ENCODE peak calls at places on chromosomes 4 and X, in six cellular contexts. K is breast epithelium; E is GM23248; P is GM23338; U is CD8-positive, alpha-beta T cell; M is effector memory CD4-positive, alpha-beta T cell. B is an unnamed sample. For H3K4me1, the result is how much of the 10 kb centered on the place peaks cover.

GRCh38 chr4:115851918-115852766 is 738.7 kb upstream of the NDST4 start:
- DNase-seq in K (no peak), E (peak), P (peak), U (no peak), M (no peak), B (no peak)

GRCh38 chr4:100494166-100494565 is 23.7 kb downstream of the EMCN start:
- DNase-seq in K (no peak), E (peak), P (no peak), U (no peak), M (no peak), B (no peak)

GRCh38 chrX:98501441-98501840 is 1617.7 kb downstream of the RPA4 start:
- DNase-seq in K (no peak), E (no peak), P (no peak), U (no peak), M (no peak), B (no peak)

GRCh38 chr4:8202526-8203375 is 3.7 kb downstream of the SH3TC1 start:
- DNase-seq in K (no peak), E (no peak), P (no peak), U (no peak), M (no peak), B (no peak)

GRCh38 chrX:56728752-56729151 is 291 bp upstream of the NBDY start:
- DNase-seq in K (no peak), E (peak), P (peak), U (no peak), M (no peak), B (no peak)

GRCh38 chrX:54808109-54808604 is 612 bp downstream of the MAGED2 start:
- DNase-seq in K (peak), E (peak), P (peak), U (peak), M (no peak), B (peak)

GRCh38 chrX:7254144-7254543 is 106.2 kb upstream of the PUDP start:
- DNase-seq in K (no peak), E (no peak), P (no peak), U (no peak), M (no peak), B (no peak)

GRCh38 chrX:77899081-77899828 is at the start of gene COX7B:
- DNase-seq in K (peak), E (peak), P (peak), U (peak), M (peak), B (no peak)

GRCh38 chr4:40875507-40876150 is 125.9 kb downstream of the NSUN7 start:
- DNase-seq in K (no peak), E (no peak), P (no peak), U (no peak), M (no peak), B (no peak)

GRCh38 chr4:47716017-47716416 is 121.8 kb downstream of the CORIN start:
- DNase-seq in K (no peak), E (no peak), P (no peak), U (no peak), M (no peak), B (no peak)

GRCh38 chr4:47719576-47719975 is 118.3 kb downstream of the CORIN start:
- DNase-seq in K (no peak), E (no peak), P (no peak), U (no peak), M (no peak), B (no peak)

GRCh38 chr4:47714269-47714668 is 123.6 kb downstream of the CORIN start:
- DNase-seq in K (no peak), E (no peak), P (no peak), U (no peak), M (no peak), B (no peak)

GRCh38 chr4:47718691-47719090 is 119.2 kb downstream of the CORIN start:
- DNase-seq in K (no peak), E (peak), P (no peak), U (no peak), M (no peak), B (no peak)

DNA sequence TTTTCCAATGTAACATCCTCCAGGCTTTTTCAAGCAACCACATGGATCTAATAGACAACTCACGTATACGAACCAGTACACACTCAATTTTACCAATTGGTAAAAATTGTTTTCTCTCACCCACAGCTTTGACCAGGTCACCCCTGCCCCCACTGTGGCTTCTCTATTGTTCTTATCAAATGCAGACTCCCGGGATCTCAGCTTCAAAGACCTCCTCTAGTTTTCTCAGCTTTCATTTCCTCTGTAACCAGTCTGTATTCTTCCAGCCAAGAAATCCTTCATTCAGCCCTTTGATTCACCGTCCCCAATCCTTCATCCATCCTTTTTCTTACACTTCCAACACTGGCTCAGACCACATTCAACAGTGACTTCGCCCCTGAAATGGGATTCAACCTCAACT is 120.7 kb downstream of the CORIN start:
- DNase-seq in K (no peak), E (no peak), P (peak), U (no peak), M (no peak), B (no peak)
- H3K27ac ChIP-seq in K (no peak), E (no peak), P (no peak), U (no peak), M (no peak), B (no peak)

GRCh38 chr4:79626102-79626501 is 218.1 kb upstream of the GK2 start:
- DNase-seq in K (no peak), E (peak), P (no peak), U (no peak), M (no peak), B (no peak)
- H3K4me3 ChIP-seq in K (no peak), E (peak), P (no peak), U (no peak), M (no peak), B (no peak)

DNA sequence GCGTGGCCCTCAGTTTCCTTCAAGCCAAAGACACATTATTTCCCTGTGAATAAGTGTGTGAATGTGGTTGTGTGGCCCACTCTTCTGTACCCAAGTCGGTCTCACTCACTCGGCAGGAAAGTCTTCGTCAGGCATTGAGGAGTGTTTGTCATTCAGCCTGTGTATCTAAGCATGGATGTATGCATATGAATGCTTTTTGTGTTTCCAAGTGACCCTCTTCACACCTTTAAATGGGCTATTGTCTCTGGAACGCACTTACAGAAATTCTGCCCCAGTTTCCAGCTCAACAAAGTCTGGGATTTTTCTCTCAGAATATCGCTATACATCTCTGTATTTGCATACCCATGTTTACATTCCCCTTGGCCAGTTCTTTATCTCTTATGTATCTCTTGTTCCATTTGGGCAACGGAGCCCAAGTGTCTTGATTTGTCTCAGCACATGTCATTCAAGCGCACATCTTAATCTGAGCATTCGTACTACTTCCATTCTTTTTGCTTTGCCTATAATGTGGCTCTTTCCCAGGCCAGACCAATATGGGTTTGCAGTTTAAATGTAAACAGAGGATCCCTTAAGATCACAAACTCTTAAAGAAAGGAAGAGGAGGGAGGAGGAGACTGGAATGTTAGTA is 4.8 kb downstream of the BCOR start:
- DNase-seq in K (no peak), E (no peak), P (peak), U (no peak), M (no peak), B (no peak)
- H3K4me1 ChIP-seq in K (under half), E (under half), P (under half), U (under half), M (under half), B (under half)

DNA sequence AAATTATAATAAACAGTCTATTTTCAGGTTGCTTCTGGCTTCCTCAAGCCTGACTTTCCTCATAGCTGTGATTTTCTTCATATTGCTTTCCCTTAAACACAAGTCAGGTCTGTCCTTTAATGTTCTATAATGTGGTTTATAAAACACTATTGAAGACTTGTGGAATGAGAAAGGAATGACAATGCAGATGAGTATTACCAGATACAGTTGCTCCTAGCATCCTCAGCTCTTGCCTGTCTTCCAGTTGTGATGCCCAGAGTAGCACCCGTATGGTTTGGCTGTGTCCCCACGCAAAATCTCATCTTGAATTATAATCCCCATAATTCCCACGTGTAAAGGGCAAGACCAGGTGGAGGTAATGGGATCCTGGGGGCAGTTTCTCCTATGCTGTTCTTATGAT is 265.7 kb upstream of the BOD1L1 start:
- DNase-seq in K (no peak), E (peak), P (no peak), U (no peak), M (no peak), B (no peak)
- H3K27ac ChIP-seq in K (no peak), E (peak), P (no peak), U (no peak), M (no peak), B (no peak)

B was measured in kidney.